ENCODE peak calls at places on chromosome 1, in seven cellular contexts. One of them, this sample, is unnamed.

GRCh38 chr1:96973605-96974004 is 252.0 kb downstream of the PTBP2 start:
- DNase-seq in stimulated activated CD4-positive, alpha-beta T cell treated with anti-CD3 and anti-CD28 coated beads, Interleukin-12 subunit alpha, Interleukin-12 subunit beta, amount 100 ng/mL, for 48 hours: no peak
- DNase-seq in stimulated activated CD8-positive, alpha-beta memory T cell treated with anti-CD3 and anti-CD28 coated beads, Interleukin-15, amount 100 ng/mL, for 24 hours: no peak
- DNase-seq in heart right ventricle: no peak
- DNase-seq in NCI-H748 treated with DMSO at 0.1 percent for 48 hours: no peak
- DNase-seq in NCI-H1417 treated with DMSO at 0.1 percent for 48 hours: no peak
- DNase-seq in renal cortical epithelial cell: no peak
- DNase-seq in this sample: no peak

GRCh38 chr1:112762541-112763141 is 47.5 kb upstream of the PPM1J start:
- DNase-seq in stimulated activated CD4-positive, alpha-beta T cell treated with anti-CD3 and anti-CD28 coated beads, Interleukin-12 subunit alpha, Interleukin-12 subunit beta, amount 100 ng/mL, for 48 hours: no peak
- DNase-seq in stimulated activated CD8-positive, alpha-beta memory T cell treated with anti-CD3 and anti-CD28 coated beads, Interleukin-15, amount 100 ng/mL, for 24 hours: no peak
- DNase-seq in heart right ventricle: no peak
- DNase-seq in NCI-H748 treated with DMSO at 0.1 percent for 48 hours: no peak
- DNase-seq in NCI-H1417 treated with DMSO at 0.1 percent for 48 hours: no peak
- DNase-seq in renal cortical epithelial cell: peak
- DNase-seq in this sample: no peak

GRCh38 chr1:9388628-9389184 is 96.0 kb downstream of the SPSB1 start:
- DNase-seq in stimulated activated CD4-positive, alpha-beta T cell treated with anti-CD3 and anti-CD28 coated beads, Interleukin-12 subunit alpha, Interleukin-12 subunit beta, amount 100 ng/mL, for 48 hours: no peak
- DNase-seq in stimulated activated CD8-positive, alpha-beta memory T cell treated with anti-CD3 and anti-CD28 coated beads, Interleukin-15, amount 100 ng/mL, for 24 hours: no peak
- DNase-seq in heart right ventricle: peak
- DNase-seq in NCI-H748 treated with DMSO at 0.1 percent for 48 hours: no peak
- DNase-seq in NCI-H1417 treated with DMSO at 0.1 percent for 48 hours: no peak
- DNase-seq in renal cortical epithelial cell: peak
- DNase-seq in this sample: no peak

GRCh38 chr1:228488107-228488817 is 1.1 kb downstream of the RNF187 start:
- DNase-seq in stimulated activated CD4-positive, alpha-beta T cell treated with anti-CD3 and anti-CD28 coated beads, Interleukin-12 subunit alpha, Interleukin-12 subunit beta, amount 100 ng/mL, for 48 hours: no peak
- DNase-seq in stimulated activated CD8-positive, alpha-beta memory T cell treated with anti-CD3 and anti-CD28 coated beads, Interleukin-15, amount 100 ng/mL, for 24 hours: no peak
- DNase-seq in heart right ventricle: no peak
- DNase-seq in NCI-H748 treated with DMSO at 0.1 percent for 48 hours: no peak
- DNase-seq in NCI-H1417 treated with DMSO at 0.1 percent for 48 hours: no peak
- DNase-seq in renal cortical epithelial cell: no peak
- DNase-seq in this sample: no peak

GRCh38 chr1:151862604-151863003 is 9.1 kb upstream of the THEM5 start:
- DNase-seq in stimulated activated CD4-positive, alpha-beta T cell treated with anti-CD3 and anti-CD28 coated beads, Interleukin-12 subunit alpha, Interleukin-12 subunit beta, amount 100 ng/mL, for 48 hours: no peak
- DNase-seq in stimulated activated CD8-positive, alpha-beta memory T cell treated with anti-CD3 and anti-CD28 coated beads, Interleukin-15, amount 100 ng/mL, for 24 hours: no peak
- DNase-seq in heart right ventricle: no peak
- DNase-seq in NCI-H748 treated with DMSO at 0.1 percent for 48 hours: no peak
- DNase-seq in NCI-H1417 treated with DMSO at 0.1 percent for 48 hours: no peak
- DNase-seq in renal cortical epithelial cell: peak
- DNase-seq in this sample: no peak

GRCh38 chr1:30695481-30695880 is 27.9 kb downstream of the MATN1 start:
- DNase-seq in stimulated activated CD4-positive, alpha-beta T cell treated with anti-CD3 and anti-CD28 coated beads, Interleukin-12 subunit alpha, Interleukin-12 subunit beta, amount 100 ng/mL, for 48 hours: no peak
- DNase-seq in stimulated activated CD8-positive, alpha-beta memory T cell treated with anti-CD3 and anti-CD28 coated beads, Interleukin-15, amount 100 ng/mL, for 24 hours: no peak
- DNase-seq in heart right ventricle: no peak
- DNase-seq in NCI-H748 treated with DMSO at 0.1 percent for 48 hours: no peak
- DNase-seq in NCI-H1417 treated with DMSO at 0.1 percent for 48 hours: no peak
- DNase-seq in renal cortical epithelial cell: no peak
- DNase-seq in this sample: no peak

GRCh38 chr1:151199860-151200581 is 1.7 kb downstream of the PIP5K1A start:
- DNase-seq in stimulated activated CD4-positive, alpha-beta T cell treated with anti-CD3 and anti-CD28 coated beads, Interleukin-12 subunit alpha, Interleukin-12 subunit beta, amount 100 ng/mL, for 48 hours: peak
- DNase-seq in stimulated activated CD8-positive, alpha-beta memory T cell treated with anti-CD3 and anti-CD28 coated beads, Interleukin-15, amount 100 ng/mL, for 24 hours: no peak
- DNase-seq in heart right ventricle: no peak
- DNase-seq in NCI-H748 treated with DMSO at 0.1 percent for 48 hours: no peak
- DNase-seq in NCI-H1417 treated with DMSO at 0.1 percent for 48 hours: no peak
- DNase-seq in renal cortical epithelial cell: peak
- DNase-seq in this sample: no peak

GRCh38 chr1:2952371-2952770 is 68.9 kb upstream of the ACTRT2 start:
- DNase-seq in stimulated activated CD4-positive, alpha-beta T cell treated with anti-CD3 and anti-CD28 coated beads, Interleukin-12 subunit alpha, Interleukin-12 subunit beta, amount 100 ng/mL, for 48 hours: no peak
- DNase-seq in stimulated activated CD8-positive, alpha-beta memory T cell treated with anti-CD3 and anti-CD28 coated beads, Interleukin-15, amount 100 ng/mL, for 24 hours: no peak
- DNase-seq in heart right ventricle: no peak
- DNase-seq in NCI-H748 treated with DMSO at 0.1 percent for 48 hours: no peak
- DNase-seq in NCI-H1417 treated with DMSO at 0.1 percent for 48 hours: no peak
- DNase-seq in renal cortical epithelial cell: no peak
- DNase-seq in this sample: no peak

GRCh38 chr1:206529425-206529824 is 22.1 kb downstream of the RASSF5 start:
- DNase-seq in stimulated activated CD4-positive, alpha-beta T cell treated with anti-CD3 and anti-CD28 coated beads, Interleukin-12 subunit alpha, Interleukin-12 subunit beta, amount 100 ng/mL, for 48 hours: no peak
- DNase-seq in stimulated activated CD8-positive, alpha-beta memory T cell treated with anti-CD3 and anti-CD28 coated beads, Interleukin-15, amount 100 ng/mL, for 24 hours: no peak
- DNase-seq in heart right ventricle: no peak
- DNase-seq in NCI-H748 treated with DMSO at 0.1 percent for 48 hours: no peak
- DNase-seq in NCI-H1417 treated with DMSO at 0.1 percent for 48 hours: no peak
- DNase-seq in renal cortical epithelial cell: no peak
- DNase-seq in this sample: no peak